ENCODE peak calls at places on chromosomes 3 and 15, in six cellular contexts. I is OCI-LY7, J is kidney, M is cardiac muscle cell, H is upper lobe of right lung, B is uterus. D is an unnamed sample.

GRCh38 chr15:50098576-50098975 is 20.5 kb downstream of the ATP8B4 start:
- DNase-seq in M (no peak), J (no peak), H (no peak), B (no peak), I (no peak), D (no peak)

GRCh38 chr3:116614795-116615362 is 94.7 kb upstream of the TUSC7 start:
- DNase-seq in H (no peak), I (peak), B (no peak), M (peak), J (no peak), D (no peak)

GRCh38 chr3:54837964-54838363 is 89.9 kb downstream of the LRTM1 start:
- DNase-seq in B (no peak), H (no peak), J (no peak), I (peak), M (no peak), D (no peak)

GRCh38 chr3:65714138-65714537 is 324.6 kb downstream of the MAGI1 start:
- DNase-seq in H (no peak), J (no peak), B (no peak), I (no peak), M (peak), D (no peak)

GRCh38 chr3:127961963-127962362 is 46.9 kb downstream of the KBTBD12 start:
- DNase-seq in H (no peak), B (no peak), J (no peak), M (no peak), I (no peak), D (no peak)

GRCh38 chr15:39499701-39500100 is 81.2 kb upstream of the THBS1 start:
- DNase-seq in M (no peak), B (no peak), I (no peak), H (no peak), J (no peak), D (no peak)

GRCh38 chr3:76026379-76026778 is 241.0 kb upstream of the ZNF717 start:
- DNase-seq in J (no peak), I (no peak), B (no peak), H (no peak), M (no peak), D (no peak)

GRCh38 chr3:78734048-78734637 is 1033.7 kb downstream of the ROBO1 start:
- DNase-seq in M (peak), J (no peak), H (no peak), B (no peak), I (no peak), D (no peak)

GRCh38 chr15:40737048-40737447 is 18.0 kb downstream of the RMDN3 start:
- DNase-seq in B (no peak), M (no peak), J (no peak), I (no peak), H (no peak), D (no peak)

GRCh38 chr3:37953995-37954394 is 36.6 kb upstream of the VILL start:
- DNase-seq in M (no peak), I (no peak), J (no peak), H (no peak), B (no peak), D (no peak)

GRCh38 chr3:114035146-114035545 is 21.2 kb downstream of the CCDC191 start:
- DNase-seq in B (no peak), J (no peak), M (no peak), I (no peak), H (no peak), D (no peak)

GRCh38 chr3:29202368-29202767 is 78.5 kb upstream of the RBMS3 start:
- DNase-seq in H (no peak), M (no peak), B (no peak), I (no peak), J (no peak), D (no peak)

GRCh38 chr3:126664591-126665214 is 9.8 kb upstream of the TXNRD3 start:
- DNase-seq in B (no peak), H (no peak), M (no peak), J (no peak), I (no peak), D (no peak)

GRCh38 chr15:40859206-40859851 is 14.7 kb downstream of the RHOV start:
- DNase-seq in I (peak), J (peak), H (peak), B (peak), M (peak), D (peak)

DNA sequence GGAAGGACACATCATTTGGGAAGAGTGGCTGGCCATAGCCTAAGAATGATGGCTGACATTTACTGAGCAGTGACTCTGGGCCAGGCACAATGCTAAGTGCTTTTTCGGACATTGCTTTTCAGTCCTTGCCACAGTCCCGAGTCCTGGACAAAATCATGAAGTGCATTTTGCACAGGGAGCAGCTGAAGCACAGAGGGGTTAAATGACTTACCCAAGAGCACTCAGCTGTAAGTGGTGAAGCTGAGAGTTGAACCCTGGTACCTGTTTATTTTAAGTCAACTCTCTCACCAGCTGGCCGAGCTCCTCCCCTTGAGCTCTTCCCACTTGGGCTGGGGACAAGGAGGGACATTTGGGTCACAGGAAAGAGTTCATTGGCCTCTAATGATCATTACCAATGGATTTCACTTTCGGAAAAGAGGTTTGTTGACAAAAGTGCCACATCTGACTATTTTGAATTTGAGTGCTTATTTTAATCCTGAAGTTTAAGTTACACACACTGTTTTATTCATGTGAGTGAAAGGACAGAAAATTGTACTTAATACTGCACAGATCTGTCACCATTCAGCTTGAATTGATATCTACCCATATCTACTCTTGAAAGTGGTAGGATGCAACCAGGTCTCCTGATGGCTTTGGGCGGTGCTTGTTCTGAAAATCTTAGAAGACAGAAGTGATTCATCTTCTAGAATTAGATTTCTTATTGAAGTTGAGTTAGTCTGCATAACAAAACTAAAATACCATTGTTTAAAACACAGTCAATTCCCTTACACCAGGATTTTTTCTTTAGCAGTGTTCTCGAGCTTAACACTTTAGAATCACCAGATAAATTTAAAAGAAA is 368.7 kb upstream of the PROK2 start:
- DNase-seq in M (no peak), J (no peak), B (no peak), I (no peak), H (no peak), D (no peak)
- H3K4me3 ChIP-seq in M (no peak), J (peak), B (no peak), I (no peak), H (no peak), D (peak)

GRCh38 chr3:48014358-48014757 is 1.9 kb downstream of the MAP4 start:
- DNase-seq in H (no peak), J (no peak), I (no peak), M (no peak), B (no peak), D (no peak)

GRCh38 chr3:48022178-48022577 is 6.0 kb upstream of the MAP4 start:
- DNase-seq in B (no peak), J (no peak), H (no peak), I (no peak), M (no peak), D (no peak)

GRCh38 chr3:48016336-48016973 is at the start of gene MAP4:
- DNase-seq in M (no peak), I (no peak), H (no peak), J (no peak), B (no peak), D (no peak)

GRCh38 chr3:48015451-48016182 is 599 bp downstream of the MAP4 start:
- DNase-seq in M (peak), B (no peak), J (no peak), I (no peak), H (no peak), D (no peak)

DNA sequence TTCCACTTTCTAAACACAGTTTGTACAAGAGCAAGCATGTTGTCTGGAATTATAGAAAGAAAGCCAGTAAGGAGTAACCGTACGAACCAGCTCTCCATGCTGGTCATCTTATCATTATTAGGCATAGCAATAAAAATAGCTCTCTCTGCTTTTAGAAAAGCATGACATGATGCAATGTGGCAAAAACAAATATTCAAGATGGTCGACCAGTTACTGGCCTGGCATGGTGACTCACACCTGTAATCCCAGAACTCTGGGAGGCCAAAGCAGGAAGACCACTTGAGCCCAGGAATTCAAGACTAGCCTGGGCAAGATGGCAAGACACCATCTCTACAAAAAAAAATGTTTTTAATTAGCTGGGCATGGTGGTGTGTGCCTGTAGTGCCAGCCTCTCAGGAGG is 2.6 kb upstream of the MAP4 start:
- DNase-seq in J (no peak), M (no peak), H (no peak), I (no peak), B (no peak), D (no peak)
- H3K27ac ChIP-seq in J (no peak), M (no peak), H (no peak), I (no peak), B (no peak), D (no peak)

GRCh38 chr15:85828869-85829268 is 34.1 kb upstream of the KLHL25 start:
- DNase-seq in M (no peak), I (peak), B (no peak), J (no peak), H (no peak), D (no peak)

GRCh38 chr15:85828026-85828597 is 33.4 kb upstream of the KLHL25 start:
- DNase-seq in H (no peak), M (no peak), B (no peak), I (no peak), J (no peak), D (no peak)

GRCh38 chr15:85832389-85832788 is 37.7 kb upstream of the KLHL25 start:
- DNase-seq in J (no peak), B (no peak), I (no peak), M (no peak), H (no peak), D (no peak)

GRCh38 chr15:85834651-85835050 is 39.9 kb upstream of the KLHL25 start:
- DNase-seq in J (no peak), H (no peak), M (no peak), I (no peak), B (no peak), D (no peak)

GRCh38 chr15:85831415-85832113 is 36.8 kb upstream of the KLHL25 start:
- DNase-seq in M (peak), H (no peak), B (peak), J (peak), I (peak), D (peak)
- TF ChIP-seq CTCF in M (peak), H (peak), B (peak), J (peak), I (peak), D (peak)

GRCh38 chr15:47337836-47338235 is 379.5 kb upstream of the SEMA6D start:
- DNase-seq in B (no peak), I (no peak), M (no peak), H (no peak), J (no peak), D (no peak)

GRCh38 chr15:47338771-47339170 is 378.5 kb upstream of the SEMA6D start:
- DNase-seq in H (no peak), I (no peak), J (no peak), M (no peak), B (no peak), D (no peak)

GRCh38 chr15:47334805-47335204 is 382.5 kb upstream of the SEMA6D start:
- DNase-seq in H (no peak), M (no peak), J (no peak), I (no peak), B (no peak), D (no peak)

GRCh38 chr15:47339800-47340575 is 377.3 kb upstream of the SEMA6D start:
- DNase-seq in M (peak), B (no peak), H (no peak), J (no peak), I (no peak), D (no peak)

DNA sequence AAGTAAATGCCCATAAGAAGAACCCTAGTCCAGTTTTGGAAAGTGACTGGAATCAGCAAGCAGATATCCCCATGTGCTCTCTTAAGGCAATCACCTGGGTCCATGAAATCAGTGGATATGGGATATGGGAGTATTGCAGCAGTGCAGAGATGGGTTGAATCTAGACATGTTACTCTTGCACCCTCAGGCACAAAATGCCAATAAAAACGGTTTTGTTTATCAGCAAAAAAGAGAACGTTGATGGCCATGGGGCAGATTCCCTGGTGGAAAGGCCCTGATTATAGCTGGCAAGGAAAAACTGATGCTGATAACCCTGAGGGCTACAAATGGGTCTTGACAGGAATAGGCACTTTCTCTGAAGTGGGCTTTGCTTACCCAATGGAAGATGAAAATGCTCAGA is 380.2 kb upstream of the SEMA6D start:
- DNase-seq in I (no peak), J (no peak), M (no peak), B (no peak), H (no peak), D (no peak)
- H3K4me3 ChIP-seq in I (no peak), J (no peak), M (no peak), B (no peak), H (no peak), D (no peak)

DNA sequence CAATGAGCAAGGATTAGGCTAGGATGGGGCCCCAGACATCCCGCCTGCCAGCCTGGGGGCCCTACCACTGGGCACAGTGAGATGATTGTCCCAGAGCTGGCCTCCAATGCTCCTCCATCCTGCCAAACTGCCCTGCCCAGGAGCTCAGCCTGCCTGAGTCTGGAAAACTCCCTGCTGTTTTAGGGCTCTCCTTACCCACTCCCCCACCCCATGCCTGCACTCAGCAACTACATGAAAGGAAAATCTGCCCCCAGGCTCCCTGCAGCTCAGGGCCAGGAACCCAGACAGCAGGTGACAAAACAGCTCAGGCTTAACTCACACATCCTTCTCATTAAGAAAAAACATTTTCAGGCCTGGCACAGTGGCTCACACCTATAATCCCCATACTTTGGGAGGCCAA is 15.6 kb downstream of the IQSEC1 start:
- DNase-seq in I (no peak), J (no peak), M (no peak), B (no peak), H (no peak), D (no peak)
- H3K27ac ChIP-seq in I (no peak), J (no peak), M (no peak), B (no peak), H (no peak), D (peak)

GRCh38 chr3:180325958-180326357 is 276.0 kb upstream of the TTC14 start:
- DNase-seq in J (no peak), M (no peak), I (no peak), B (no peak), H (no peak), D (no peak)

GRCh38 chr3:180322829-180323228 is 279.1 kb upstream of the TTC14 start:
- DNase-seq in B (no peak), H (no peak), J (peak), I (no peak), M (no peak), D (no peak)

GRCh38 chr3:180324791-180325190 is 277.2 kb upstream of the TTC14 start:
- DNase-seq in B (no peak), J (peak), I (no peak), M (no peak), H (no peak), D (no peak)

GRCh38 chr3:180329187-180329586 is 272.8 kb upstream of the TTC14 start:
- DNase-seq in I (no peak), B (no peak), H (no peak), M (no peak), J (no peak), D (no peak)

GRCh38 chr3:180325533-180325932 is 276.4 kb upstream of the TTC14 start:
- DNase-seq in I (no peak), B (no peak), H (no peak), M (no peak), J (peak), D (no peak)
- TF ChIP-seq CTCF in I (no peak), B (no peak), H (no peak), M (no peak), J (no peak), D (no peak)

GRCh38 chr3:62241279-62241678 is 132.1 kb downstream of the FEZF2 start:
- DNase-seq in M (no peak), H (no peak), I (no peak), J (no peak), B (no peak), D (no peak)

GRCh38 chr3:62238431-62238830 is 134.9 kb downstream of the FEZF2 start:
- DNase-seq in I (no peak), M (peak), J (no peak), H (no peak), B (no peak), D (no peak)

GRCh38 chr3:62246985-62247384 is 126.4 kb downstream of the FEZF2 start:
- DNase-seq in B (no peak), J (no peak), H (no peak), M (no peak), I (no peak), D (no peak)

GRCh38 chr3:62246094-62246493 is 127.3 kb downstream of the FEZF2 start:
- DNase-seq in J (no peak), B (no peak), I (no peak), M (no peak), H (no peak), D (no peak)

DNA sequence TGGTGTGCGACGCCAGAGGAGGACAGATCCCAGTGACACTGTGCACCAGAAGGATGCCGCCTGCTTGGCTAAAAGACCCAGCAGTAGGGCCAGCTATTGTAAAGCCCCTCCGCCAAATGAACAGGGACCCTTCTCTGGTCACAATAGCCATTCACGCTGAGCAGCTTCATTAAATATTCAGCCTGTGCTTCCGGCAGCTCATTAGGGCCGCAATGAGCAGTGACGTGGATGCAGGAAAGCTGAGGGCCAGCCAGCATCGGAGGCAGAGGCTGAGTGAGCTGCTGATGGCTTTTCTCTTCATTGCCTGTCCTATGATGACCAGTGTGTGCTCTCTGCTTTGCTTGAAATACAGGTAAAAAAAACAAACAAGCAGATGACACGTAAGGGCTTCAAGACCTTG is 130.5 kb downstream of the FEZF2 start:
- DNase-seq in M (no peak), H (no peak), I (no peak), J (no peak), B (no peak), D (no peak)
- H3K4me3 ChIP-seq in M (no peak), H (no peak), I (no peak), J (no peak), B (no peak), D (peak)

DNA sequence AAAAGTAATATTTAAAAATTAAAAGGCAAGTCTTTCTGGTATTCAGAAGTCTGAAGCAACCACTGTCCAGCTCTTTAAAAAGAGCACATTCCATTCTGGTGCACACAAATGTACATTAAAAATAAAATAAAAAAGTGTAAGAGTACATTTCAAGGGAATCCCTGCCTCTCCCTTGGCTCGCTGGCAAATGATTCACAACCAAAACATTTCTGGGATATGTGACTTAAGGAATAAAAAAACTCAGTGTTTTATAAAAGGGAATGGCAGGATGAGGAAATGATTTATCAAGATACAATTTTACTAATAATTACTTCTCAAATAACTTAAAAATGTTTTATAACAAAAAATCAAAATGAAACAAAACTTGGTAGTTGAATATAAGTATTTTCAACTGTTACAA is 23.8 kb upstream of the ANXA2 start:
- DNase-seq in H (no peak), I (no peak), M (no peak), J (no peak), B (no peak), D (no peak)
- H3K27ac ChIP-seq in H (no peak), I (no peak), M (no peak), J (no peak), B (no peak), D (no peak)

GRCh38 chr15:80739919-80740318 is 39.3 kb upstream of the CEMIP start:
- DNase-seq in I (no peak), H (no peak), B (no peak), M (no peak), J (no peak), D (no peak)
- TF ChIP-seq CTCF in I (no peak), H (no peak), B (no peak), M (no peak), J (no peak), D (no peak)

D was measured in dorsolateral prefrontal cortex.